ENCODE peak calls at places on chromosomes 12 and 14, in four cellular contexts. P is upper lobe of right lung, Y is EL, T is epithelial cell of proximal tubule. V is an unnamed sample.

GRCh38 chr12:30970559-30971202 is 44.1 kb downstream of the TSPAN11 start:
- DNase-seq in Y (no peak), P (no peak), T (no peak), V (no peak)

GRCh38 chr12:59023861-59024424 is 103.6 kb upstream of the LRIG3 start:
- DNase-seq in Y (no peak), P (no peak), T (no peak), V (no peak)

GRCh38 chr14:104137297-104138097 is 890 bp upstream of the KIF26A start:
- DNase-seq in Y (peak), T (no peak), P (peak), V (peak)

GRCh38 chr14:104130974-104131651 is 7.3 kb upstream of the KIF26A start:
- DNase-seq in T (no peak), P (peak), Y (peak), V (peak)

GRCh38 chr12:110247340-110248095 is 33.5 kb upstream of the ATP2A2 start:
- DNase-seq in P (peak), T (peak), Y (no peak), V (no peak)

GRCh38 chr12:70243510-70244331 is 488 bp downstream of the CNOT2 start:
- DNase-seq in P (peak), T (no peak), Y (peak), V (no peak)

GRCh38 chr12:104376650-104377506 is 73.3 kb downstream of the EID3 start:
- DNase-seq in Y (peak), P (no peak), T (no peak), V (no peak)

GRCh38 chr12:48818831-48819590 is 715 bp downstream of the CACNB3 start:
- DNase-seq in T (no peak), Y (peak), P (peak), V (no peak)

GRCh38 chr12:55830601-55831406 is 1.4 kb upstream of the DNAJC14 start:
- DNase-seq in Y (peak), T (no peak), P (peak), V (no peak)

GRCh38 chr12:67457136-67457535 is 188.0 kb downstream of the CAND1 start:
- DNase-seq in T (no peak), P (no peak), Y (no peak), V (no peak)